ENCODE peak calls at places on chromosome 18, in nine cellular contexts. One of them, this sample, is unnamed.

GRCh38 chr18:57951999-57952774 is 91.8 kb upstream of the NEDD4L start:
- DNase-seq in fibroblast of pulmonary artery: peak; percentile 4
- DNase-seq in CD4-positive, alpha-beta memory T cell: no peak
- DNase-seq in iPS DF 6.9: no peak
- DNase-seq in aorta: no peak
- DNase-seq in BE2C: no peak
- DNase-seq in foreskin fibroblast: no peak
- DNase-seq in MM.1S: no peak
- DNase-seq in AG09309: no peak
- DNase-seq in this sample: no peak

GRCh38 chr18:61901334-61901986 is 8.7 kb upstream of the RNF152 start:
- DNase-seq in MM.1S: peak; percentile 72
- DNase-seq in iPS DF 6.9: no peak
- DNase-seq in AG09309: peak; percentile 27
- DNase-seq in aorta: no peak
- DNase-seq in CD4-positive, alpha-beta memory T cell: peak; percentile 43
- DNase-seq in BE2C: peak; percentile 11
- DNase-seq in foreskin fibroblast: no peak
- DNase-seq in fibroblast of pulmonary artery: peak; percentile 70
- DNase-seq in this sample: peak; percentile 15

GRCh38 chr18:5543036-5543671 is 643 bp downstream of the EPB41L3 start:
- DNase-seq in foreskin fibroblast: no peak
- DNase-seq in iPS DF 6.9: no peak
- DNase-seq in BE2C: no peak
- DNase-seq in fibroblast of pulmonary artery: no peak
- DNase-seq in aorta: no peak
- DNase-seq in AG09309: no peak
- DNase-seq in CD4-positive, alpha-beta memory T cell: no peak
- DNase-seq in MM.1S: no peak
- DNase-seq in this sample: no peak

GRCh38 chr18:62081248-62081647 is 105.6 kb downstream of the PIGN start:
- DNase-seq in BE2C: no peak
- DNase-seq in fibroblast of pulmonary artery: no peak
- DNase-seq in iPS DF 6.9: no peak
- DNase-seq in MM.1S: no peak
- DNase-seq in aorta: no peak
- DNase-seq in AG09309: no peak
- DNase-seq in CD4-positive, alpha-beta memory T cell: no peak
- DNase-seq in foreskin fibroblast: no peak
- DNase-seq in this sample: no peak

GRCh38 chr18:21053127-21053526 is 58.5 kb downstream of the ROCK1 start:
- DNase-seq in foreskin fibroblast: peak; percentile 63
- DNase-seq in MM.1S: no peak
- DNase-seq in CD4-positive, alpha-beta memory T cell: no peak
- DNase-seq in aorta: no peak
- DNase-seq in fibroblast of pulmonary artery: peak; percentile 83
- DNase-seq in BE2C: no peak
- DNase-seq in iPS DF 6.9: no peak
- DNase-seq in AG09309: peak; percentile 89
- DNase-seq in this sample: no peak

GRCh38 chr18:11154369-11154982 is 5.1 kb upstream of the PIEZO2 start:
- DNase-seq in fibroblast of pulmonary artery: peak; percentile 81
- DNase-seq in aorta: no peak
- DNase-seq in CD4-positive, alpha-beta memory T cell: no peak
- DNase-seq in MM.1S: peak; percentile 48
- DNase-seq in BE2C: no peak
- DNase-seq in iPS DF 6.9: no peak
- DNase-seq in foreskin fibroblast: no peak
- DNase-seq in AG09309: peak; percentile 48
- DNase-seq in this sample: peak; percentile 43

GRCh38 chr18:58842978-58843661 is 21.6 kb upstream of the ZNF532 start:
- DNase-seq in BE2C: no peak
- DNase-seq in CD4-positive, alpha-beta memory T cell: no peak
- DNase-seq in MM.1S: no peak
- DNase-seq in iPS DF 6.9: no peak
- DNase-seq in foreskin fibroblast: no peak
- DNase-seq in aorta: no peak
- DNase-seq in AG09309: no peak
- DNase-seq in fibroblast of pulmonary artery: no peak
- DNase-seq in this sample: no peak

GRCh38 chr18:58213931-58214431 is 170.0 kb downstream of the NEDD4L start:
- DNase-seq in iPS DF 6.9: no peak
- DNase-seq in CD4-positive, alpha-beta memory T cell: no peak
- DNase-seq in MM.1S: no peak
- DNase-seq in AG09309: no peak
- DNase-seq in foreskin fibroblast: no peak
- DNase-seq in BE2C: no peak
- DNase-seq in fibroblast of pulmonary artery: no peak
- DNase-seq in aorta: no peak
- DNase-seq in this sample: no peak

GRCh38 chr18:79576686-79577351 is 102.8 kb upstream of the CTDP1 start:
- DNase-seq in foreskin fibroblast: no peak
- DNase-seq in iPS DF 6.9: no peak
- DNase-seq in BE2C: no peak
- DNase-seq in CD4-positive, alpha-beta memory T cell: no peak
- DNase-seq in AG09309: no peak
- DNase-seq in MM.1S: no peak
- DNase-seq in fibroblast of pulmonary artery: peak; percentile 80
- DNase-seq in aorta: peak; percentile 84
- DNase-seq in this sample: no peak

GRCh38 chr18:34767601-34768027 is 57.5 kb downstream of the DTNA start:
- DNase-seq in AG09309: peak; percentile 71
- DNase-seq in foreskin fibroblast: peak; percentile 96
- DNase-seq in fibroblast of pulmonary artery: peak; percentile 73
- DNase-seq in aorta: no peak
- DNase-seq in MM.1S: no peak
- DNase-seq in CD4-positive, alpha-beta memory T cell: no peak
- DNase-seq in iPS DF 6.9: no peak
- DNase-seq in BE2C: no peak
- DNase-seq in this sample: peak; percentile 5

GRCh38 chr18:62437520-62438329 is 85.1 kb upstream of the ZCCHC2 start:
- DNase-seq in MM.1S: no peak
- DNase-seq in aorta: peak; percentile 86
- DNase-seq in iPS DF 6.9: no peak
- DNase-seq in fibroblast of pulmonary artery: no peak
- DNase-seq in CD4-positive, alpha-beta memory T cell: no peak
- DNase-seq in foreskin fibroblast: peak; percentile 21
- DNase-seq in AG09309: no peak
- DNase-seq in BE2C: no peak
- DNase-seq in this sample: no peak

GRCh38 chr18:52313213-52313612 is 26.8 kb upstream of the DCC start:
- DNase-seq in BE2C: no peak
- DNase-seq in fibroblast of pulmonary artery: no peak
- DNase-seq in aorta: no peak
- DNase-seq in CD4-positive, alpha-beta memory T cell: no peak
- DNase-seq in AG09309: no peak
- DNase-seq in MM.1S: no peak
- DNase-seq in foreskin fibroblast: peak; percentile 22
- DNase-seq in iPS DF 6.9: no peak
- DNase-seq in this sample: no peak

GRCh38 chr18:2653467-2653866 is 2.1 kb upstream of the SMCHD1 start:
- DNase-seq in fibroblast of pulmonary artery: no peak
- DNase-seq in aorta: no peak
- DNase-seq in CD4-positive, alpha-beta memory T cell: no peak
- DNase-seq in AG09309: no peak
- DNase-seq in iPS DF 6.9: no peak
- DNase-seq in MM.1S: no peak
- DNase-seq in foreskin fibroblast: no peak
- DNase-seq in BE2C: no peak
- DNase-seq in this sample: no peak

GRCh38 chr18:34707670-34708069 is 2.4 kb upstream of the DTNA start:
- DNase-seq in iPS DF 6.9: no peak
- DNase-seq in AG09309: peak; percentile 73
- DNase-seq in BE2C: no peak
- DNase-seq in fibroblast of pulmonary artery: peak; percentile 95
- DNase-seq in aorta: no peak
- DNase-seq in CD4-positive, alpha-beta memory T cell: no peak
- DNase-seq in MM.1S: no peak
- DNase-seq in foreskin fibroblast: peak; percentile 88
- DNase-seq in this sample: no peak

GRCh38 chr18:49321800-49322461 is 138.5 kb downstream of the DYM start:
- DNase-seq in MM.1S: no peak
- DNase-seq in AG09309: peak; percentile 5
- DNase-seq in BE2C: no peak
- DNase-seq in iPS DF 6.9: no peak
- DNase-seq in aorta: no peak
- DNase-seq in CD4-positive, alpha-beta memory T cell: no peak
- DNase-seq in foreskin fibroblast: peak; percentile 24
- DNase-seq in fibroblast of pulmonary artery: peak; percentile 59
- DNase-seq in this sample: no peak

DNA sequence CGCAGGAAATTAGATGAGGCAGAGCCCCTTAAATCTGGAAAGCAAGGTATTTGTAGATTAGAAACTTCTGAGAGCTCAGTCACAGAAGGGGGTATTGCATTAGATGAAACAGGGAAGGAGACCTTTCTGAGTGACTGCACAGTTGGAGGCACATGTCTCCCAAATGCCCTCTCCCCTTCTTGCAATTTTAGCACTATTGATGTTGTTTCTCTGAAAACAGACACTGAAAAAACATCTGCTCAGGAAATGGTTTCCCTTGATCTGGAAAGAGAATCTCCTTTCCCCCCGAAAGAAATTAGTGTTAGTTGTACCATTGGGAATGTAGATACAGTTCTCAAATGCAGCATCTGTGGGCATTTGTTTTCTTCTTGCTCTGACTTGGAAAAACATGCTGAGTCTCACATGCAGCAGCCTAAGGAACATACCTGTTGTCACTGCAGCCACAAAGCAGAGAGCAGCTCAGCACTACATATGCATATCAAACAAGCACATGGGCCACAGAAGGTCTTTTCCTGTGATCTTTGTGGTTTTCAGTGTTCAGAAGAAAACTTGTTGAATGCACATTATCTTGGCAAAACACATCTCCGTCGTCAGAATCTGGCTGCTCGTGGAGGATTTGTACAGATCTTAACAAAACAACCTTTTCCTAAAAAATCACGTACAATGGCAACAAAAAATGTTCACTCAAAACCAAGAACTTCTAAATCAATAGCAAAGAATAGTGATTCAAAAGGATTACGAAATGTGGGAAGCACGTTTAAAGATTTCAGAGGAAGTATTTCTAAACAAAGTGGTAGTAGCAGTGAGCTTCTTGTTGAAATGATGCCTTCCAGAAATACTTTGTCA is 33.8 kb downstream of the ZNF407 start:
- DNase-seq in foreskin fibroblast: peak; percentile 56
- DNase-seq in iPS DF 6.9: no peak
- DNase-seq in MM.1S: no peak
- DNase-seq in BE2C: no peak
- DNase-seq in aorta: no peak
- DNase-seq in CD4-positive, alpha-beta memory T cell: peak; percentile 46
- DNase-seq in fibroblast of pulmonary artery: peak; percentile 84
- DNase-seq in AG09309: no peak
- DNase-seq in this sample: no peak
- H3K4me3 ChIP-seq in foreskin fibroblast: peak overlapping the region; percentile 7
- H3K4me3 ChIP-seq in iPS DF 6.9: no peak overlapping the region
- H3K4me3 ChIP-seq in MM.1S: no peak overlapping the region
- H3K4me3 ChIP-seq in BE2C: no peak overlapping the region
- H3K4me3 ChIP-seq in aorta: no peak overlapping the region
- H3K4me3 ChIP-seq in CD4-positive, alpha-beta memory T cell: peak overlapping the region; percentile 30
- H3K4me3 ChIP-seq in fibroblast of pulmonary artery: peak overlapping the region; percentile 19
- H3K4me3 ChIP-seq in AG09309: no peak overlapping the region
- H3K4me3 ChIP-seq in this sample: no peak overlapping the region

GRCh38 chr18:59985289-59985688 is 85.5 kb downstream of the PMAIP1 start:
- DNase-seq in BE2C: no peak
- DNase-seq in iPS DF 6.9: no peak
- DNase-seq in fibroblast of pulmonary artery: no peak
- DNase-seq in foreskin fibroblast: no peak
- DNase-seq in AG09309: no peak
- DNase-seq in MM.1S: no peak
- DNase-seq in CD4-positive, alpha-beta memory T cell: no peak
- DNase-seq in aorta: no peak
- DNase-seq in this sample: no peak
- H3K4me3 ChIP-seq in BE2C: no peak overlapping the region
- H3K4me3 ChIP-seq in iPS DF 6.9: no peak overlapping the region
- H3K4me3 ChIP-seq in fibroblast of pulmonary artery: no peak overlapping the region
- H3K4me3 ChIP-seq in foreskin fibroblast: no peak overlapping the region
- H3K4me3 ChIP-seq in AG09309: no peak overlapping the region
- H3K4me3 ChIP-seq in MM.1S: no peak overlapping the region
- H3K4me3 ChIP-seq in CD4-positive, alpha-beta memory T cell: no peak overlapping the region
- H3K4me3 ChIP-seq in aorta: no peak overlapping the region
- H3K4me3 ChIP-seq in this sample: no peak overlapping the region

GRCh38 chr18:4119813-4120212 is 335.3 kb downstream of the DLGAP1 start:
- DNase-seq in aorta: no peak
- DNase-seq in foreskin fibroblast: no peak
- DNase-seq in iPS DF 6.9: no peak
- DNase-seq in CD4-positive, alpha-beta memory T cell: no peak
- DNase-seq in BE2C: no peak
- DNase-seq in MM.1S: no peak
- DNase-seq in AG09309: no peak
- DNase-seq in fibroblast of pulmonary artery: no peak
- DNase-seq in this sample: no peak

GRCh38 chr18:4119127-4119648 is 335.9 kb downstream of the DLGAP1 start:
- DNase-seq in CD4-positive, alpha-beta memory T cell: no peak
- DNase-seq in BE2C: no peak
- DNase-seq in iPS DF 6.9: peak; percentile 71
- DNase-seq in fibroblast of pulmonary artery: no peak
- DNase-seq in MM.1S: no peak
- DNase-seq in aorta: no peak
- DNase-seq in foreskin fibroblast: no peak
- DNase-seq in AG09309: no peak
- DNase-seq in this sample: no peak
- H3K4me3 ChIP-seq in CD4-positive, alpha-beta memory T cell: no peak overlapping the region
- H3K4me3 ChIP-seq in BE2C: no peak overlapping the region
- H3K4me3 ChIP-seq in iPS DF 6.9: no peak overlapping the region
- H3K4me3 ChIP-seq in fibroblast of pulmonary artery: no peak overlapping the region
- H3K4me3 ChIP-seq in MM.1S: no peak overlapping the region
- H3K4me3 ChIP-seq in aorta: no peak overlapping the region
- H3K4me3 ChIP-seq in foreskin fibroblast: no peak overlapping the region
- H3K4me3 ChIP-seq in AG09309: no peak overlapping the region
- H3K4me3 ChIP-seq in this sample: no peak overlapping the region

GRCh38 chr18:55404811-55405654 is 183.0 kb downstream of the TCF4 start:
- DNase-seq in BE2C: no peak
- DNase-seq in fibroblast of pulmonary artery: peak; percentile 83
- DNase-seq in AG09309: no peak
- DNase-seq in CD4-positive, alpha-beta memory T cell: no peak
- DNase-seq in aorta: no peak
- DNase-seq in foreskin fibroblast: no peak
- DNase-seq in iPS DF 6.9: no peak
- DNase-seq in MM.1S: no peak
- DNase-seq in this sample: no peak

GRCh38 chr18:55404136-55404810 is 183.7 kb downstream of the TCF4 start:
- DNase-seq in fibroblast of pulmonary artery: no peak
- DNase-seq in aorta: no peak
- DNase-seq in iPS DF 6.9: no peak
- DNase-seq in CD4-positive, alpha-beta memory T cell: no peak
- DNase-seq in BE2C: no peak
- DNase-seq in AG09309: no peak
- DNase-seq in foreskin fibroblast: no peak
- DNase-seq in MM.1S: no peak
- DNase-seq in this sample: no peak

GRCh38 chr18:55406374-55407045 is 181.5 kb downstream of the TCF4 start:
- DNase-seq in fibroblast of pulmonary artery: no peak
- DNase-seq in AG09309: no peak
- DNase-seq in aorta: no peak
- DNase-seq in iPS DF 6.9: no peak
- DNase-seq in foreskin fibroblast: no peak
- DNase-seq in BE2C: no peak
- DNase-seq in CD4-positive, alpha-beta memory T cell: no peak
- DNase-seq in MM.1S: no peak
- DNase-seq in this sample: no peak

GRCh38 chr18:55407191-55407590 is 180.8 kb downstream of the TCF4 start:
- DNase-seq in BE2C: no peak
- DNase-seq in fibroblast of pulmonary artery: no peak
- DNase-seq in foreskin fibroblast: no peak
- DNase-seq in aorta: no peak
- DNase-seq in iPS DF 6.9: no peak
- DNase-seq in MM.1S: no peak
- DNase-seq in CD4-positive, alpha-beta memory T cell: no peak
- DNase-seq in AG09309: no peak
- DNase-seq in this sample: no peak

GRCh38 chr18:55405655-55406373 is 182.2 kb downstream of the TCF4 start:
- DNase-seq in fibroblast of pulmonary artery: peak; percentile 99
- DNase-seq in AG09309: peak; percentile 88
- DNase-seq in iPS DF 6.9: no peak
- DNase-seq in foreskin fibroblast: peak; percentile 90
- DNase-seq in CD4-positive, alpha-beta memory T cell: no peak
- DNase-seq in aorta: peak; percentile 91
- DNase-seq in MM.1S: no peak
- DNase-seq in BE2C: peak; percentile 87
- DNase-seq in this sample: no peak
- H3K4me3 ChIP-seq in fibroblast of pulmonary artery: peak overlapping the region; percentile 29
- H3K4me3 ChIP-seq in AG09309: no peak overlapping the region
- H3K4me3 ChIP-seq in iPS DF 6.9: no peak overlapping the region
- H3K4me3 ChIP-seq in foreskin fibroblast: peak overlapping the region; percentile 48
- H3K4me3 ChIP-seq in CD4-positive, alpha-beta memory T cell: no peak overlapping the region
- H3K4me3 ChIP-seq in aorta: peak overlapping the region; percentile 10
- H3K4me3 ChIP-seq in MM.1S: no peak overlapping the region
- H3K4me3 ChIP-seq in BE2C: peak overlapping the region; percentile 52
- H3K4me3 ChIP-seq in this sample: no peak overlapping the region

This sample was measured in GM06990.